ENCODE peak calls at places on chromosomes 7 and 10, in seven cellular contexts. M is nephron progenitor cell, N is GM23338, K is GM10248, P is T-helper 1 cell, I is thoracic aorta, D is bronchial epithelial cell. F is an unnamed sample.

GRCh38 chr7:116799912-116800311 is 62.5 kb upstream of the CAPZA2 start:
- DNase-seq in M (no peak), N (no peak), K (no peak), P (no peak), I (no peak), D (peak), F (no peak)

GRCh38 chr10:31906039-31906438 is 22.6 kb downstream of the ARHGAP12 start:
- DNase-seq in M (no peak), N (no peak), K (no peak), P (no peak), I (no peak), D (no peak), F (no peak)

GRCh38 chr10:44323838-44324237 is 61.1 kb downstream of the CXCL12 start:
- DNase-seq in M (no peak), N (no peak), K (no peak), P (no peak), I (no peak), D (no peak), F (no peak)

GRCh38 chr7:100102950-100103840 is 1.8 kb downstream of the AP4M1 start:
- DNase-seq in M (no peak), N (no peak), K (no peak), P (no peak), I (no peak), D (no peak), F (no peak)

GRCh38 chr7:25389489-25390106 is 161.3 kb upstream of the NPVF start:
- DNase-seq in M (no peak), N (peak), K (peak), P (no peak), I (no peak), D (peak), F (no peak)

GRCh38 chr7:144713850-144714249 is 122.0 kb downstream of the TPK1 start:
- DNase-seq in M (no peak), N (peak), K (no peak), P (no peak), I (no peak), D (no peak), F (no peak)

GRCh38 chr10:44946201-44946600 is 13.4 kb upstream of the RASSF4 start:
- DNase-seq in M (no peak), N (no peak), K (no peak), P (no peak), I (no peak), D (no peak), F (no peak)

GRCh38 chr10:33623677-33624076 is 289.2 kb upstream of the NRP1 start:
- DNase-seq in M (no peak), N (no peak), K (no peak), P (no peak), I (no peak), D (no peak), F (no peak)

GRCh38 chr7:130897515-130898419 is 163.8 kb upstream of the KLF14 start:
- DNase-seq in M (no peak), N (no peak), K (peak), P (no peak), I (no peak), D (no peak), F (no peak)

GRCh38 chr10:112875474-112876267 is 74.4 kb upstream of the TCF7L2 start:
- DNase-seq in M (no peak), N (no peak), K (no peak), P (no peak), I (peak), D (peak), F (no peak)

GRCh38 chr10:124105594-124105993 is 12.2 kb upstream of the CHST15 start:
- DNase-seq in M (no peak), N (no peak), K (no peak), P (no peak), I (no peak), D (peak), F (no peak)

GRCh38 chr10:33355267-33355666 is 20.8 kb upstream of the NRP1 start:
- DNase-seq in M (no peak), N (no peak), K (no peak), P (no peak), I (no peak), D (no peak), F (no peak)

GRCh38 chr10:59887006-59887405 is 19.4 kb downstream of the CCDC6 start:
- DNase-seq in M (no peak), N (no peak), K (no peak), P (no peak), I (no peak), D (peak), F (no peak)

GRCh38 chr7:68176974-68177373 is 1180.3 kb downstream of the TYW1 start:
- DNase-seq in M (peak), N (peak), K (peak), P (no peak), I (no peak), D (peak), F (no peak)

GRCh38 chr7:129110575-129111376 is 33.7 kb upstream of the TSPAN33 start:
- DNase-seq in M (no peak), N (peak), K (no peak), P (no peak), I (no peak), D (peak), F (no peak)

GRCh38 chr10:86390337-86391120 is 23.9 kb upstream of the GRID1 start:
- DNase-seq in M (no peak), N (no peak), K (no peak), P (no peak), I (no peak), D (no peak), F (no peak)

GRCh38 chr7:81447351-81447952 is 322.4 kb downstream of the HGF start:
- DNase-seq in M (no peak), N (peak), K (no peak), P (no peak), I (no peak), D (peak), F (no peak)

GRCh38 chr10:124385627-124386185 is 33.0 kb downstream of the OAT start:
- DNase-seq in M (no peak), N (no peak), K (no peak), P (no peak), I (no peak), D (no peak), F (no peak)

GRCh38 chr7:106068986-106069385 is 43.1 kb downstream of the SYPL1 start:
- DNase-seq in M (no peak), N (no peak), K (no peak), P (no peak), I (no peak), D (peak), F (no peak)

GRCh38 chr7:368651-369475 is 78.9 kb downstream of the FOXL3 start:
- DNase-seq in M (no peak), N (no peak), K (no peak), P (no peak), I (no peak), D (peak), F (no peak)

GRCh38 chr10:63103971-63104409 is 29.1 kb upstream of the NRBF2 start:
- DNase-seq in M (no peak), N (peak), K (no peak), P (no peak), I (no peak), D (peak), F (no peak)